ENCODE peak calls at places on chromosomes 11 and 22, in seven cellular contexts. Z is AG09319; O is mucosa of gallbladder; F is myocyte; D is activated T-cell treated with anti-CD3 and anti-CD28 coated beads, Interleukin-2, amount 50 U/mL, for 72 hours; I is right cardiac atrium; A is Peyer's patch. U is an unnamed sample.

GRCh38 chr11:19873730-19874129 is 161.1 kb downstream of the NAV2 start:
- DNase-seq in Z (no peak), O (no peak), F (peak; percentile 67), D (no peak), I (no peak), A (no peak), U (no peak)

GRCh38 chr11:2459796-2460531 is 15.2 kb downstream of the KCNQ1 start:
- DNase-seq in Z (no peak), O (no peak), F (no peak), D (no peak), I (no peak), A (peak; percentile 75), U (no peak)

GRCh38 chr11:102610198-102610597 is 14.9 kb downstream of the MMP20 start:
- DNase-seq in Z (no peak), O (no peak), F (peak; percentile 15), D (no peak), I (no peak), A (no peak), U (no peak)

GRCh38 chr11:19670030-19670761 is 42.4 kb upstream of the NAV2 start:
- DNase-seq in Z (no peak), O (no peak), F (peak; percentile 56), D (no peak), I (no peak), A (no peak), U (no peak)

GRCh38 chr22:36456459-36456835 is 25.0 kb downstream of the TXN2 start:
- DNase-seq in Z (no peak), O (no peak), F (no peak), D (no peak), I (no peak), A (no peak), U (no peak)

GRCh38 chr22:45473626-45474237 is 29.0 kb upstream of the FBLN1 start:
- DNase-seq in Z (no peak), O (no peak), F (no peak), D (no peak), I (no peak), A (no peak), U (no peak)

GRCh38 chr11:112082729-112083128 is 3.8 kb downstream of the TIMM8B start:
- DNase-seq in Z (no peak), O (no peak), F (peak; percentile 92), D (peak; percentile 52), I (no peak), A (no peak), U (no peak)

GRCh38 chr11:73314121-73314948 is 6.3 kb downstream of the ARHGEF17 start:
- DNase-seq in Z (no peak), O (no peak), F (peak; percentile 87), D (no peak), I (no peak), A (no peak), U (no peak)

GRCh38 chr11:88359529-88359928 is 22.0 kb upstream of the CTSC start:
- DNase-seq in Z (no peak), O (no peak), F (no peak), D (no peak), I (no peak), A (no peak), U (no peak)

GRCh38 chr11:98411777-98412176 is 609.0 kb upstream of the CNTN5 start:
- DNase-seq in Z (no peak), O (no peak), F (no peak), D (no peak), I (no peak), A (no peak), U (no peak)

GRCh38 chr11:11973361-11973800 is 35.0 kb downstream of the DKK3 start:
- DNase-seq in Z (peak; percentile 31), O (peak; percentile 32), F (peak; percentile 87), D (no peak), I (peak; percentile 87), A (no peak), U (no peak)

GRCh38 chr11:94557391-94557790 is 9.8 kb upstream of the PIWIL4 start:
- DNase-seq in Z (no peak), O (no peak), F (no peak), D (no peak), I (no peak), A (no peak), U (no peak)

GRCh38 chr11:73189723-73190556 is 28.1 kb upstream of the P2RY2 start:
- DNase-seq in Z (no peak), O (no peak), F (no peak), D (no peak), I (no peak), A (peak; percentile 40), U (no peak)

GRCh38 chr11:126090452-126090851 is 27.8 kb upstream of the CDON start:
- DNase-seq in Z (no peak), O (no peak), F (no peak), D (no peak), I (no peak), A (no peak), U (no peak)

GRCh38 chr11:26792956-26793355 is 71.1 kb upstream of the SLC5A12 start:
- DNase-seq in Z (no peak), O (no peak), F (no peak), D (no peak), I (no peak), A (no peak), U (no peak)

GRCh38 chr11:6599449-6599848 is 4.0 kb downstream of the RRP8 start:
- DNase-seq in Z (no peak), O (no peak), F (peak; percentile 56), D (no peak), I (no peak), A (no peak), U (no peak)

GRCh38 chr11:830295-831131 is 2.2 kb upstream of the CD151 start:
- DNase-seq in Z (no peak), O (peak; percentile 77), F (no peak), D (peak; percentile 78), I (peak; percentile 81), A (peak; percentile 91), U (no peak)

GRCh38 chr11:45166604-45166897 is 20.1 kb downstream of the PRDM11 start:
- DNase-seq in Z (no peak), O (no peak), F (no peak), D (no peak), I (no peak), A (no peak), U (no peak)

GRCh38 chr11:125091247-125091876 is 20.1 kb downstream of the TMEM218 start:
- DNase-seq in Z (peak; percentile 61), O (no peak), F (peak; percentile 74), D (peak; percentile 15), I (no peak), A (no peak), U (no peak)

GRCh38 chr11:78160557-78160956 is 21.1 kb upstream of the ALG8 start:
- DNase-seq in Z (no peak), O (no peak), F (no peak), D (no peak), I (no peak), A (no peak), U (no peak)

GRCh38 chr22:37276771-37277170 is 5.5 kb upstream of the CYTH4 start:
- DNase-seq in Z (no peak), O (no peak), F (no peak), D (no peak), I (no peak), A (no peak), U (no peak)

GRCh38 chr11:85602551-85603218 is 24.5 kb downstream of the DLG2 start:
- DNase-seq in Z (no peak), O (no peak), F (no peak), D (no peak), I (no peak), A (no peak), U (no peak)

GRCh38 chr11:18315893-18316292 is 6.0 kb downstream of the HPS5 start:
- DNase-seq in Z (no peak), O (no peak), F (no peak), D (no peak), I (no peak), A (no peak), U (no peak)

GRCh38 chr11:111908639-111909305 is 2.8 kb downstream of the CRYAB start:
- DNase-seq in Z (no peak), O (no peak), F (no peak), D (no peak), I (no peak), A (no peak), U (no peak)

GRCh38 chr11:128886401-128887119 is 4.6 kb upstream of the KCNJ5 start:
- DNase-seq in Z (no peak), O (no peak), F (no peak), D (no peak), I (no peak), A (peak; percentile 48), U (no peak)

GRCh38 chr22:35491908-35492380 is 48.7 kb upstream of the RASD2 start:
- DNase-seq in Z (no peak), O (no peak), F (no peak), D (no peak), I (no peak), A (no peak), U (no peak)

GRCh38 chr22:32482708-32483107 is 8.1 kb downstream of the FBXO7 start:
- DNase-seq in Z (no peak), O (no peak), F (no peak), D (peak; percentile 38), I (no peak), A (no peak), U (no peak)